ENCODE peak calls at places on chromosomes 11 and 22, in four cellular contexts. B is IMR-90, V is DND-41, J is HepG2. H is an unnamed sample.

GRCh38 chr22:50118557-50119168 is 28.9 kb downstream of the MOV10L1 start:
- DNase-seq in B (peak; percentile 100), V (no peak), J (peak; percentile 10), H (no peak)

GRCh38 chr11:35683728-35684339 is 21.3 kb downstream of the TRIM44 start:
- DNase-seq in B (peak; percentile 40), V (no peak), J (no peak), H (no peak)

GRCh38 chr22:29872145-29872893 is 10.7 kb upstream of the MTMR3 start:
- DNase-seq in B (no peak), V (no peak), J (no peak), H (no peak)

GRCh38 chr11:62792193-62792575 is 378 bp upstream of the TMEM223 start:
- DNase-seq in B (peak; percentile 18), V (peak; percentile 30), J (no peak), H (no peak)

GRCh38 chr11:92224394-92225205 is at the start of gene FAT3:
- DNase-seq in B (peak; percentile 41), V (no peak), J (no peak), H (no peak)

GRCh38 chr11:119974051-119974450 is 163.9 kb downstream of the TRIM29 start:
- DNase-seq in B (no peak), V (no peak), J (no peak), H (no peak)

GRCh38 chr11:11569936-11570491 is 51.8 kb downstream of the GALNT18 start:
- DNase-seq in B (no peak), V (no peak), J (no peak), H (no peak)

GRCh38 chr11:130762342-130763037 is 153.8 kb downstream of the SNX19 start:
- DNase-seq in B (no peak), V (no peak), J (no peak), H (no peak)

GRCh38 chr11:116124916-116125714 is 620.9 kb upstream of the CADM1 start:
- DNase-seq in B (no peak), V (no peak), J (no peak), H (no peak)

GRCh38 chr11:127610787-127611186 is 610.2 kb upstream of the KIRREL3 start:
- DNase-seq in B (no peak), V (no peak), J (no peak), H (no peak)

GRCh38 chr22:20899827-20900423 is 17.3 kb upstream of the CRKL start:
- DNase-seq in B (no peak), V (no peak), J (no peak), H (no peak)

GRCh38 chr11:13216019-13217006 is 61.3 kb upstream of the BMAL1 start:
- DNase-seq in B (peak; percentile 98), V (no peak), J (peak; percentile 37), H (no peak)

GRCh38 chr11:73478737-73479347 is 102.6 kb downstream of the RELT start:
- DNase-seq in B (peak; percentile 42), V (peak; percentile 11), J (peak; percentile 37), H (no peak)

GRCh38 chr11:11621881-11622706 is at the start of gene GALNT18:
- DNase-seq in B (peak; percentile 90), V (no peak), J (peak; percentile 67), H (peak; percentile 41)

GRCh38 chr11:65719887-65720236 is 736 bp downstream of the RNASEH2C start:
- DNase-seq in B (peak; percentile 36), V (peak; percentile 43), J (no peak), H (peak; percentile 70)

DNA sequence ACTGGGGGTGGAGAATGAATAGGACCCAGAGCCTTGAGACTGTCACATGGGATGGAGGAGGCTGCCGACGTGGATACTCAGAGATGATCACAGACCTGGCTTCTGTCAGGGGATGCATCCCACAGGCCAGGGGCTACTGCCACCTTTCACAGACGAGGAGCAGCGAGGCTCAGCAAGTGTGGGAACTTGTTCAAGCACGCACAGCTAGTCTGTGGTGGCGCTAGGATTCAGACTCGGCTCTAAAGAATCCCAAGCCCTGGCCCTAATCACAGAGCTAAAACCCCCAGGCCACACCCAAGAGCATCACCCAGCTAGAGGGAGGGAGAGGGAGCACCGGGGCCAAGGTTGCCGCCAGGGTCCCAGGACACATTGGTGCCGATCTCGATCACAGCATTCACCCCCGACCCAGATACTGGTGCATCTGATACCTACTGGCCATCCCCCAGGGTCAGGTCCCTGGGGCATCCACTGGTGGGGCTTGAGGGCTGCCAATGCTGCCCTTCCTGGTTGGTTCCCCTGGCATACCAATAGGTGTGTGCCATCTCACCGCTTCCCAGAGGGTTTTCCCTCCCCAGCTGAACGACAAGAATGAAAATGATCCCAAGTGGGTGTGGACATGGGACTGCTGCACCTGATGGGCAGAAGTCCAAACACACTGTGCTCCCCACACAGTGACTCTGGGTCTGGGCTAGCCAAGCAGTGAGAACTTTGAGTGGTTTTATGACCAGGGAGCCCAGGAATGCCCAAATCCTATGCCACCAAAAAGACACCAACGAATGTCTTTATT is 6.2 kb downstream of the CHST1 start:
- DNase-seq in B (no peak), V (no peak), J (no peak), H (no peak)
- H3K27me3 ChIP-seq in B (peaks cover 32% of the 10 kb centered on the region), V (peaks cover 8% of the 10 kb centered on the region), J (peaks cover 17% of the 10 kb centered on the region), H (peaks cover 48% of the 10 kb centered on the region)

GRCh38 chr11:39910087-39910486 is 1549.4 kb downstream of the LRRC4C start:
- DNase-seq in B (no peak), V (no peak), J (no peak), H (no peak)
- TF ChIP-seq CTCF in B (no peak), V (no peak), J (no peak), H (no peak)

DNA sequence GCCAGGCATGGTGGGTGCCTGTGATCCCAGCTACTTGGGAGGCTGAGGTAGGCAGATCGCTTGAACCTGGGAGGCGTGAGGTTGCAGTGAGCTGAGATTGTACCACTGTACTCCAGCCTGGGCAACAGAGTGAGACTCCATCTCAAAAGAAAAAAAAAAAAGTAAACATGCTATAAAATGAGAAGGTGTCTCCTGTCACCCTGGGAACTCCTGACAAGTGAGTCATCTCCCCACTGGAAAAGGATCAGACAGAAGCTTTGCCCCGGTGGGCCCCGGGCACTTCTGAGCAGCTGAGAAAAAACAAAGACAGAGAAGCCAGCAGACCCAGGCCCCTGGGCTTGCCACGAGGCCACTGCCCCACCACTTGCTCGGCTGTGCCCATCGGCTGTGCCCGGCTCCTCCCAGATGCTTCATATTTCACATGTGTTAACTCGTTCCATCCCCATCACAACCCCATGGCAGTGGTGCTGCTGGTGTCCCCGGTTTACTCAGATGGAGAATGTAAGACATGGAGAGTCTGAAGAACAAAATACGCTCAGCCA is 22.3 kb downstream of the TTLL1 start:
- DNase-seq in B (peak; percentile 58), V (no peak), J (no peak), H (no peak)
- H3K27ac ChIP-seq in B (no peak overlapping the region), V (no peak overlapping the region), J (no peak overlapping the region), H (no peak overlapping the region)

GRCh38 chr11:134414772-134415765 is 3.0 kb upstream of the B3GAT1 start:
- DNase-seq in B (no peak), V (peak; percentile 21), J (no peak), H (no peak)
- H3K27me3 ChIP-seq in B (peaks cover 29% of the 10 kb centered on the region), V (peaks cover 42% of the 10 kb centered on the region), J (peaks cover 5% of the 10 kb centered on the region), H (peaks cover 29% of the 10 kb centered on the region)

GRCh38 chr11:3051435-3052108 is 5.7 kb downstream of the CARS1 start:
- DNase-seq in B (no peak), V (no peak), J (no peak), H (no peak)

GRCh38 chr11:3052109-3052479 is 5.1 kb downstream of the CARS1 start:
- DNase-seq in B (no peak), V (no peak), J (no peak), H (no peak)

GRCh38 chr11:3047637-3048036 is 9.6 kb downstream of the CARS1 start:
- DNase-seq in B (no peak), V (no peak), J (no peak), H (no peak)

GRCh38 chr11:3050386-3051325 is 6.6 kb downstream of the CARS1 start:
- DNase-seq in B (no peak), V (no peak), J (no peak), H (no peak)

GRCh38 chr11:3049430-3050243 is 7.6 kb downstream of the CARS1 start:
- DNase-seq in B (peak; percentile 98), V (peak; percentile 30), J (no peak), H (peak; percentile 93)
- TF ChIP-seq CTCF in B (peak; percentile 72), V (no peak), J (no peak), H (peak; percentile 57)

GRCh38 chr11:746289-747175 is 732 bp upstream of the TALDO1 start:
- DNase-seq in B (peak; percentile 24), V (peak; percentile 63), J (no peak), H (peak; percentile 67)
- H3K27ac ChIP-seq in B (peak overlapping the region; percentile 38), V (peak overlapping the region; percentile 80), J (peak overlapping the region; percentile 65), H (peak overlapping the region; percentile 92)

DNA sequence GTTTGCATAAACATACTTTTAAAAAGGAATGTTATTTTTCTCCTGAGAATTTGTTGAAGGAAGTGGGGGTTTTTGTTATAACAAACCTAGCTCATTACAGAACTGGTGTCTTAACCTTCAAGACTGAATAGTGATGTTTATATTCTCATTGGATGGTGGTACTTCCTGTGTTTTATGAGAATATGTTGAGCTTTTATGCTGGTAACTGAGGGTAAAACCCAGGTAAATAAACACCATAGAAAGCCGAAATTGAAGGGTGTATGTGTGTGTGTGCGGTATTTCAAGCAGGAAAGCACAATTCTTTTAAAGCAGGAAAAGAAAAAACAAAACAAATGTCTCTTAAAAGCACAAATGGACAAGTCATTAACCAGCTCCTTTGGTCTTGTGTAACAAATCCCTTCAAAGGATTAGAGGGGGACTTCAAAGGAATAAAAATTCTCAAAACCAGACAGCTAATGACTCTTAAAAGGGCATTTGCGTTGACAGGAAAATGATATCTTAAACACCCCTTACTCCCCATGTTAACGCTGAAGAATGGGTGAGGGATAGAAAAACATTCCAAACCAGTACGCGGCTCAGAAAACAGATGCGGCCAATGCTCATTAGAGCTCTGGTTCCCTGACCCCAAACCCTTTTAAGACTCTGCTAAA is 23.8 kb downstream of the LMO2 start:
- DNase-seq in B (no peak), V (no peak), J (no peak), H (no peak)
- H3K27me3 ChIP-seq in B (peaks cover 79% of the 10 kb centered on the region), V (peaks cover 53% of the 10 kb centered on the region), J (peaks cover 9% of the 10 kb centered on the region), H (no peaks in the 10 kb centered on the region)

DNA sequence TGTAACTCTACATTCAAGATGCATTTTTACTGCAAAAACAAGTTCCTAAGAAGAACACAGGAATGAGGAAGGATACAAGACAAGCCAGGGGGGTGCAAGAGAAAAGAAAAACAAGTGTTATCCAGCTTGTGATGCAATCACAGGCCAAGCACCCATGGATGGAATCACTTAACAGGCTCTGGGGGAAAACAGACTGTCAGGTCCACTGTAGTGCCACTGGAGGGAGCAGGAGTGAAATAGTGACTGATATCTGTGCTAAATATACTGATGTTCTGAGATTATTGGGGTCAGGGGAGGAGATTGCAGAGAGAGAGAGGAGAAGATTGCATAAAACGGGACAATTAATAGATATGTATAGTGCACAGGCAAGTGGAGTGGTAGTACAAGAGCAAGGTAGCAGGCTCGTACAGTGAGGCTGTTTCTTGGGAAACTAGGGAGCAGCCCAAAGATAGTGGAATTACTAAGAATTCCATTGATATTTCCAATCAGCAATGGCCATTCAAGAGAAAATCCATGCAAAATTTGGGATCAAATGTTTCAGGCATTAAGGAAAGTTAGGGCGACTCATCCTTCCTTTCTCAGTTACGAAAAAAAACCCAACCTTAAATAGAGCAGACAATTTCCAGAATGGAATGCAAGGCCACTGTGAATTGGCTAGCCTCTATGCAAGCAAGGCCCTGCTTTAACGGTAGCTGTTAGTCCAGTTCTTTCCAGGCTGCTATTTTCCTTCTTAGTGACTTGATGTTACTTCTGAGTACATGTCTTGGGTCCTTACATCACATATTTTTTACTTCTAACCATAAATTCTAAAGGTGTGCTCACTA is 52.2 kb upstream of the CEP126 start:
- DNase-seq in B (peak; percentile 79), V (no peak), J (peak; percentile 76), H (no peak)
- TF ChIP-seq CTCF in B (peak; percentile 54), V (peak; percentile 44), J (peak; percentile 81), H (no peak)

GRCh38 chr11:105192115-105192514 is 52.5 kb upstream of the CARD18 start:
- DNase-seq in B (no peak), V (no peak), J (no peak), H (no peak)
- H3K27ac ChIP-seq in B (no peak overlapping the region), V (no peak overlapping the region), J (no peak overlapping the region), H (no peak overlapping the region)

H was measured in HL-60.